ENCODE peak calls at places on chromosome 14, in five cellular contexts. Q, F, S, O and K are unnamed samples.
A peak's percentile ranks its signal among the peaks of the same experiment; 100 is the strongest.

GRCh38 chr14:37546621-37547447 is 48.2 kb downstream of the FOXA1 start:
- DNase-seq in O (no peak), S (peak; percentile 100), F (no peak), Q (no peak), K (peak; percentile 11)

GRCh38 chr14:22265319-22266140 is 323.5 kb downstream of the DAD1 start:
- DNase-seq in S (no peak), Q (no peak), O (peak; percentile 40), F (no peak), K (peak; percentile 35)

GRCh38 chr14:91138511-91139359 is 24.9 kb downstream of the DGLUCY start:
- DNase-seq in Q (peak; percentile 57), O (peak; percentile 31), F (no peak), S (peak; percentile 40), K (peak; percentile 10)

GRCh38 chr14:92677087-92677668 is 71.2 kb downstream of the LGMN start:
- DNase-seq in S (no peak), O (no peak), Q (no peak), F (peak; percentile 74), K (no peak)

GRCh38 chr14:65303185-65303901 is 109.2 kb upstream of the FUT8 start:
- DNase-seq in O (peak; percentile 45), Q (no peak), F (no peak), S (no peak), K (no peak)

GRCh38 chr14:32629146-32629545 is 300.0 kb downstream of the AKAP6 start:
- DNase-seq in Q (no peak), S (no peak), F (no peak), O (no peak), K (no peak)

GRCh38 chr14:58160561-58160960 is 8.5 kb upstream of the ARMH4 start:
- DNase-seq in Q (no peak), F (no peak), O (no peak), S (no peak), K (no peak)

GRCh38 chr14:67467134-67467533 is 21.4 kb downstream of the TMEM229B start:
- DNase-seq in O (no peak), F (no peak), Q (no peak), S (no peak), K (no peak)

GRCh38 chr14:73339206-73339605 is 101.9 kb downstream of the PAPLN start:
- DNase-seq in F (no peak), S (no peak), O (no peak), Q (no peak), K (no peak)

GRCh38 chr14:33676135-33676566 is 274.7 kb downstream of the EGLN3 start:
- DNase-seq in Q (no peak), O (peak; percentile 80), F (no peak), S (peak; percentile 60), K (peak; percentile 69)

GRCh38 chr14:94021416-94022157 is 4.6 kb upstream of the OTUB2 start:
- DNase-seq in F (no peak), O (no peak), S (peak; percentile 42), Q (no peak), K (no peak)

GRCh38 chr14:89013698-89014569 is 189.5 kb downstream of the TTC8 start:
- DNase-seq in O (no peak), S (no peak), F (no peak), Q (no peak), K (no peak)

DNA sequence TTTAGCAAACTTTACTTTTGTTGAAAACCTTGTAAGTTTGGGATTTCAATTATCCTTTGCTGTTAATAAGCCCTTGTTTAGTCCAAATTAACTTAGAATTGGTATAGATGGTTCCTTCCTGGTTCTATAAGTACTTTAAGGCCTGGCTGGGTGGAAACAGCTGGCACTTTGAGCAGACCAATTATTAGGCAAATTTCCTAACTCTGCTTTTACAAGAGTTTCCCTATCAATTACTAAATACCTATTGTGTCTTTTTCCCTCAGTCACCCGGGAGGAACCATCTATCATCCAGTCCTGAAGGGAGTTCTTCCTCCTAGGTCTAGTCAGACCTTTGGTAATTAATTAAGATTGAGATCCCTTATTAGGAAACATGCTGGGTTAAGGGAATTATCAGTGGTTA is 138.0 kb downstream of the SLC38A6 start:
- DNase-seq in F (no peak), O (peak; percentile 15), Q (no peak), S (no peak), K (no peak)
- H3K27ac ChIP-seq in F (no peak overlapping the region), O (peak overlapping the region; percentile 70), Q (no peak overlapping the region), S (no peak overlapping the region), K (no peak overlapping the region)

DNA sequence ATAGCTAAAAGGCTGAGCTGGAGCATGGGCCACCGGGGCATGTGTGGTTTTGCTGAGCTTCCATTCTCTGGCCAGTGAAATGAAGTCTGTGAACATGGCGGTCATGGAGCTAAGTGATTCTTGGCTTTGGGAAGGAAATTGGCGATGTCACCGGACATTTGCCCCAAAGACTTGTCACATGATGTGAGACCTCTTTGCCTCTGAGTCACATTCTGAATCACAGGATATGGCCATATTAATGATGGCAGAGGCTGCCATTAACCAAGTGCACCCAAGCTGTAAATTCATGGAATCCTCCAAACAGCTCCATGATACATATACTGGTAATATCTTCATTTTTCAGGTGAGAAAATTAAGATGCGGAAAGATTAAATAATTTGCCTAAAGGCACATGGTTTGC is 27.4 kb upstream of the BATF start:
- DNase-seq in S (no peak), F (no peak), O (no peak), Q (no peak), K (no peak)
- H3K4me3 ChIP-seq in S (no peak overlapping the region), F (no peak overlapping the region), O (no peak overlapping the region), Q (no peak overlapping the region), K (no peak overlapping the region)

GRCh38 chr14:101559624-101560533 is 1.4 kb upstream of the DIO3 start:
- DNase-seq in O (peak; percentile 84), F (no peak), S (no peak), Q (no peak), K (no peak)
- H3K27me3 ChIP-seq in O (peaks cover 96% of the 10 kb centered on the region), F (peaks cover 32% of the 10 kb centered on the region), S (peaks cover 10% of the 10 kb centered on the region), Q (no peaks in the 10 kb centered on the region), K (peaks cover 63% of the 10 kb centered on the region)

DNA sequence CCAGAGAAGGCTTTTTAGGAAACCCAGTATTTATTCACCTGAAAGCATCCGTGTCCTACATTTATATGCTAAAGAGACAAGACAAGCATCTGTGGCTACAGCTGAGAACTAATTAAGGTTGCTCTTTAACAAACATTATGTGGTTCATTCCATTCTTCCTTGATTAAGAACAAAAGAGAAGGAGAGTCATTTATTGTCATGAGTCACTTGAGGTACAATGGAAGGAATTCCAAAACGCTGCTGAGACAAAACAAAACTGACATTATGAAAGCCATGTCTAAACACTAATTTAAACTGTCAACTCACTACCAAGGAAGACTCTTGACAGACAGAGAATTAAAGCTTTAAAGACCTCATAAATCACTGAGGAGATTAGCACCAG is 214.4 kb downstream of the BMP4 start:
- DNase-seq in S (no peak), O (peak; percentile 59), Q (no peak), F (no peak), K (no peak)
- H3K27ac ChIP-seq in S (no peak overlapping the region), O (peak overlapping the region; percentile 86), Q (no peak overlapping the region), F (no peak overlapping the region), K (no peak overlapping the region)

GRCh38 chr14:69259531-69260245 is at the start of gene GALNT16:
- DNase-seq in S (no peak), F (no peak), O (peak; percentile 86), Q (no peak), K (no peak)
- H3K4me3 ChIP-seq in S (peak within 1 kb of the TSS; percentile 37), F (peak within 1 kb of the TSS; percentile 35), O (peak within 1 kb of the TSS; percentile 72), Q (peak within 1 kb of the TSS; percentile 11), K (peak within 1 kb of the TSS; percentile 57)

DNA sequence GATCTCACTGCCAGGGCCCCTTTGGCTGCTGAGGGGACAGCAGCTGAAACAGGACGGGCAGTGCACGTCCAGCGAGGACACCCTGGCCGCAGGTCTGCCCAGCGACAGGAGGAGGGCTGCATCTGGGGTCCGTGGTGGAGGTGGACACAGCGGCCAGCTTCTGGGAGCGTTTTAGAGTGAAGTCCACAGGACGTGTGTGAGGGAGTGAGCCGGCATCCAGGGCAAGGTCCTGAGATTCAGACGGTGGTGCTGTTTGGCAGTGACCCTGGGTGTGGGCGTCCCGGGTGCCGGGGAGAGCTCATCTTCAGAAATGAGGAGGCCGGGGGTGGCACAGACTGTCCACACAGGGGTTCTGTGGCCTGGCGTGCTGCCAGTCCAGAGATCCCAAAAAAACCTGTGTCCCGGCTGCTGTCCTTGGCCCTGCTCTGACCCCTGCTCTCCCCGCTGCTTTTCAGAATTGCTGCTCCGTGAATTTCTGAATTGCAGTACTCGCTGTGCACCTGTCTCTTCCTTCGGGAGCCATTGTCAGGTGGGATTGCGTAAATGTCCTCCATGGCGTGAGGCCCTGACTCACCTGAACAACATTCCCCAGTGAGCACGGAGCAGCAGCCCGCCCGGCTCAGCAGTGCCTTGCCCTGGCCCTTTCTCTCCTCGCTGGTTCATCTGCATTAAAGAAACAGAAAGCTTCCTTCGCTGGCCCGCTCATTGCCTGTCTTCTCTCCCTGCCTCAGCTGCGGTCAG is 183.5 kb upstream of the C14orf180 start:
- DNase-seq in S (no peak), O (no peak), Q (no peak), F (no peak), K (no peak)
- H3K27me3 ChIP-seq in S (peaks cover 14% of the 10 kb centered on the region), O (no peaks in the 10 kb centered on the region), Q (no peaks in the 10 kb centered on the region), F (no peaks in the 10 kb centered on the region), K (no peaks in the 10 kb centered on the region)

GRCh38 chr14:61747342-61747741 is 14.9 kb upstream of the SNAPC1 start:
- DNase-seq in Q (no peak), S (no peak), O (no peak), F (no peak), K (no peak)

GRCh38 chr14:61749264-61749663 is 13.0 kb upstream of the SNAPC1 start:
- DNase-seq in F (no peak), Q (no peak), S (no peak), O (no peak), K (no peak)

GRCh38 chr14:61750708-61751474 is 11.3 kb upstream of the SNAPC1 start:
- DNase-seq in Q (peak; percentile 83), S (no peak), F (peak; percentile 87), O (no peak), K (no peak)

GRCh38 chr14:61751475-61751989 is 10.7 kb upstream of the SNAPC1 start:
- DNase-seq in S (no peak), F (no peak), O (no peak), Q (no peak), K (no peak)

DNA sequence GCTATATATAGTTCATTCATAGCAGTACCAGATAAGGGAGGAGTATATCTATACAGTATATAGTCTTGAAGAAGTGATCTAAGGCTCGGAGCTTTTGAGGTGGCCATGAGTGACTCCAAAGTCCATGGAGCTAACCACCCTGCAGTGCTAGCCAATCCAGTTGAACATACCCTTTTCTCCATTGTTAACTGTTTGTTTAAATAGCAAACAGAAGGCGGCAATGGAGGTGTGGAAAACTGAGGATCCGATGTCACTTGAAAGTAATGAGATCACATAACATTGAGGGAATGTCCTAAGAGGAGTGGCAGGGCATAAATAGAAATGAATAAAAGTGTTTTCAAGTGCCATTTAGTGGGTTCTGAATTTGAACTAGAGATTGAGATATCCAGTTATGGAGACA is 12.4 kb upstream of the SNAPC1 start:
- DNase-seq in O (no peak), Q (no peak), S (peak; percentile 45), F (no peak), K (no peak)
- H3K27ac ChIP-seq in O (peak overlapping the region; percentile 34), Q (no peak overlapping the region), S (no peak overlapping the region), F (no peak overlapping the region), K (no peak overlapping the region)

DNA sequence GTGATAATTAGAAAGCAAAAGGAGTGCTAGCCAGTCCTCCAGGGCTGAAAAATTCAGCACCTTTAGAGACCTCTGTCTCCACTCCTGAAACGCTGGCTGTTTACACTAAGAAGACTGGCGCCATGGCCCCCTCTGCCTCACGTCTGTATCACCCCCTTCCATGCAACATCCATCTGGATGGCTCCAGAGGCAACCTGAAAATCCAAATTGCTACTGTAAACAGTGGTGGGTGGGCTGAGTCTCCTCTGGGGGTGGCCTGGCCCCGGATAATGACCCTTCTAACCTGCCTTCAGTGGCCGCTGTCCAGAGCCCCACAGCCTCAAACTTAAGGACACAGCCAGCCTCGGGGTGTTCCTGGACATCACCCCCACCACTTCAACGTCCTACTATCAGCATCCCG is 1.4 kb downstream of the PRKD1 start:
- DNase-seq in F (no peak), S (no peak), Q (no peak), O (peak; percentile 28), K (no peak)
- H3K4me3 ChIP-seq in F (no peak overlapping the region), S (peak overlapping the region; percentile 75), Q (no peak overlapping the region), O (peak overlapping the region; percentile 97), K (peak overlapping the region; percentile 70)